ENCODE peak calls at places on chromosomes 4 and X, in six cellular contexts. One of them, this sample, is unnamed.

GRCh38 chrX:7090506-7091095 is 56.9 kb upstream of the STS start:
- DNase-seq in HepG2: peak
- DNase-seq in GM12878: no peak
- DNase-seq in K562: no peak
- DNase-seq in SK-N-SH: no peak
- DNase-seq in GM12892: no peak
- DNase-seq in this sample: no peak

GRCh38 chr4:131316086-131316485 is 1833.0 kb upstream of the PCDH10 start:
- DNase-seq in GM12892: no peak
- DNase-seq in SK-N-SH: no peak
- DNase-seq in GM12878: no peak
- DNase-seq in HepG2: no peak
- DNase-seq in K562: no peak
- DNase-seq in this sample: no peak

GRCh38 chr4:39686997-39687396 is 10.9 kb upstream of the UBE2K start:
- DNase-seq in SK-N-SH: no peak
- DNase-seq in GM12878: no peak
- DNase-seq in K562: no peak
- DNase-seq in GM12892: no peak
- DNase-seq in HepG2: no peak
- DNase-seq in this sample: no peak

GRCh38 chr4:82726601-82727000 is 72.0 kb downstream of the SCD5 start:
- DNase-seq in HepG2: no peak
- DNase-seq in GM12892: no peak
- DNase-seq in GM12878: no peak
- DNase-seq in K562: no peak
- DNase-seq in SK-N-SH: no peak
- DNase-seq in this sample: no peak

GRCh38 chr4:11585506-11585905 is 156.8 kb upstream of the HS3ST1 start:
- DNase-seq in K562: no peak
- DNase-seq in HepG2: no peak
- DNase-seq in SK-N-SH: no peak
- DNase-seq in GM12892: no peak
- DNase-seq in GM12878: no peak
- DNase-seq in this sample: no peak

GRCh38 chrX:26918633-26919032 is 544.5 kb downstream of the PPP4R3C start:
- DNase-seq in SK-N-SH: peak
- DNase-seq in GM12892: no peak
- DNase-seq in GM12878: no peak
- DNase-seq in HepG2: peak
- DNase-seq in K562: no peak
- DNase-seq in this sample: no peak

GRCh38 chrX:13051529-13052172 is 7.2 kb upstream of the FAM9C start:
- DNase-seq in GM12892: no peak
- DNase-seq in HepG2: no peak
- DNase-seq in SK-N-SH: no peak
- DNase-seq in GM12878: peak
- DNase-seq in K562: no peak
- DNase-seq in this sample: no peak

GRCh38 chr4:65007841-65008439 is 598.7 kb upstream of the TECRL start:
- DNase-seq in GM12892: no peak
- DNase-seq in HepG2: peak
- DNase-seq in SK-N-SH: peak
- DNase-seq in GM12878: no peak
- DNase-seq in K562: peak
- DNase-seq in this sample: peak

GRCh38 chr4:7646384-7647061 is 211.8 kb upstream of the PSAPL1 start:
- DNase-seq in GM12892: no peak
- DNase-seq in K562: no peak
- DNase-seq in SK-N-SH: no peak
- DNase-seq in GM12878: no peak
- DNase-seq in HepG2: peak
- DNase-seq in this sample: no peak

GRCh38 chrX:125826080-125826479 is 340.0 kb downstream of the DCAF12L2 start:
- DNase-seq in GM12892: no peak
- DNase-seq in HepG2: no peak
- DNase-seq in GM12878: no peak
- DNase-seq in SK-N-SH: no peak
- DNase-seq in K562: no peak
- DNase-seq in this sample: no peak

DNA sequence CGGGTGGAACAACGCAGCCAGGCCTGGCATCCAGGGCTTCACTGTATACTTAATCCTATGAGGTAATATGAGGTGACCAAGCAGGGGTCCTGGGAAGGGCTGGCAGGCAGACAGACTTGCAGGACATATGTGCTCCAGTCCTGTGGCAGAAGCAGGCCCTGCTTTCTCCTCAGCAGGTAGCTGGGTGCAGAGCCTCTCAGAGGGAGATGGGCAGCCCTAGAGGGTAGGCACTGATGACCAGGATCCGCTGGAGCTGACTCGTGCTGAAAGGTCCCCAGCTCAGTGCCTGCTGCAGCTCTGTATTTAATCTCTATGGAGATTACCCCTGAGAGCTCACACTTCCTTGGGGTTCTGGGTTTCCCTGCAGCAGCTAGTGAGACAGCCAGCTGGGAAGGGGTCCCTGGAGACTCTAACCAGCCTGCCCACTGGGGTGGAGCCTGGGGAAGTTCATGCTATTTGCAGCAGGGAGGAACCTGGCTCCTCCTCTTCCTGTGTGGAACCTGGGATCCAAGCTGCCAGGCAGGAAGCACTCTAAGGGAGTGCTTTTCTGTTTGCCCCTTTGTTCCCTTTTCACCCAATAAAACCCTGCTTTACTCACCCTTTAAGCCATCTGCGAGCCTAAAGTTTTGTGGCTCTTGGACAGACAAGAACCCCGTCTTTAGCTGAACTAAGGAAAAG is 339.2 kb downstream of the DCAF12L2 start:
- DNase-seq in K562: no peak
- DNase-seq in HepG2: no peak
- DNase-seq in SK-N-SH: no peak
- DNase-seq in GM12878: no peak
- DNase-seq in GM12892: no peak
- DNase-seq in this sample: no peak
- TF ChIP-seq TAF1 in K562: no peak
- TF ChIP-seq TAF1 in HepG2: no peak
- TF ChIP-seq TAF1 in SK-N-SH: no peak
- TF ChIP-seq TAF1 in GM12878: no peak
- TF ChIP-seq TAF1 in GM12892: no peak
- TF ChIP-seq TAF1 in this sample: no peak

GRCh38 chr4:37827802-37828321 is 1.4 kb downstream of the PGM2 start:
- DNase-seq in HepG2: no peak
- DNase-seq in K562: no peak
- DNase-seq in GM12892: no peak
- DNase-seq in GM12878: no peak
- DNase-seq in SK-N-SH: no peak
- DNase-seq in this sample: no peak

GRCh38 chr4:37827030-37827705 is 682 bp downstream of the PGM2 start:
- DNase-seq in K562: no peak
- DNase-seq in HepG2: no peak
- DNase-seq in GM12892: peak
- DNase-seq in GM12878: no peak
- DNase-seq in SK-N-SH: no peak
- DNase-seq in this sample: peak

GRCh38 chr4:37828843-37829242 is 2.4 kb downstream of the PGM2 start:
- DNase-seq in HepG2: no peak
- DNase-seq in K562: no peak
- DNase-seq in SK-N-SH: no peak
- DNase-seq in GM12892: no peak
- DNase-seq in GM12878: no peak
- DNase-seq in this sample: no peak

GRCh38 chr4:37826282-37827029 is at the start of gene PGM2:
- DNase-seq in GM12892: peak
- DNase-seq in SK-N-SH: peak
- DNase-seq in GM12878: peak
- DNase-seq in K562: peak
- DNase-seq in HepG2: peak
- DNase-seq in this sample: peak

GRCh38 chr4:37825943-37826281 is 574 bp upstream of the PGM2 start:
- DNase-seq in HepG2: no peak
- DNase-seq in SK-N-SH: peak
- DNase-seq in GM12892: no peak
- DNase-seq in GM12878: no peak
- DNase-seq in K562: no peak
- DNase-seq in this sample: no peak
- TF ChIP-seq POLR2AphosphoS5 in HepG2: no peak
- TF ChIP-seq POLR2AphosphoS5 in SK-N-SH: no peak
- TF ChIP-seq POLR2AphosphoS5 in GM12892: no peak
- TF ChIP-seq POLR2AphosphoS5 in GM12878: no peak
- TF ChIP-seq POLR2AphosphoS5 in K562: no peak
- TF ChIP-seq POLR2AphosphoS5 in this sample: no peak

GRCh38 chr4:117488692-117489091 is 403.3 kb upstream of the TRAM1L1 start:
- DNase-seq in GM12892: no peak
- DNase-seq in GM12878: no peak
- DNase-seq in SK-N-SH: no peak
- DNase-seq in HepG2: no peak
- DNase-seq in K562: no peak
- DNase-seq in this sample: no peak
- TF ChIP-seq TAF1 in GM12892: no peak
- TF ChIP-seq TAF1 in GM12878: no peak
- TF ChIP-seq TAF1 in SK-N-SH: no peak
- TF ChIP-seq TAF1 in HepG2: no peak
- TF ChIP-seq TAF1 in K562: no peak
- TF ChIP-seq TAF1 in this sample: no peak

DNA sequence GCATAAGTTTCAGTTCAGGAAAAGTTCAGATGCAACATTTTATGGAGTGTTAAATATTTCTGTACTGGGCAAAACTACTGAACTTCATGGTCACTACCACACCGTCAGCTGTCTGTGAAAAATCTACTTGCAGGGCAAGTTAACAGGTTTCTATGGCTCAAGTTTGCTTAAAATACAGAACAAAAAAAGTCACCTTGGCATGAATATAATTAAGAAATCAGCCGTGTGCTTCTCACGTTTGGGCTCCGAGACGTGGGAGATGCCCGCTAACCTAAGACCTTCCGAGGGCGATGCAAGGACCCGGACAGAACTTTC is 633 bp downstream of the TAPT1 start:
- DNase-seq in SK-N-SH: no peak
- DNase-seq in GM12878: no peak
- DNase-seq in GM12892: no peak
- DNase-seq in K562: no peak
- DNase-seq in HepG2: no peak
- DNase-seq in this sample: no peak
- TF ChIP-seq POLR2AphosphoS5 in SK-N-SH: no peak
- TF ChIP-seq POLR2AphosphoS5 in GM12878: no peak
- TF ChIP-seq POLR2AphosphoS5 in GM12892: no peak
- TF ChIP-seq POLR2AphosphoS5 in K562: no peak
- TF ChIP-seq POLR2AphosphoS5 in HepG2: no peak
- TF ChIP-seq POLR2AphosphoS5 in this sample: no peak

GRCh38 chr4:98199247-98199646 is 56.0 kb upstream of the STPG2 start:
- DNase-seq in GM12878: no peak
- DNase-seq in HepG2: no peak
- DNase-seq in K562: no peak
- DNase-seq in SK-N-SH: no peak
- DNase-seq in GM12892: no peak
- DNase-seq in this sample: no peak
- TF ChIP-seq TAF1 in GM12878: no peak
- TF ChIP-seq TAF1 in HepG2: no peak
- TF ChIP-seq TAF1 in K562: no peak
- TF ChIP-seq TAF1 in SK-N-SH: no peak
- TF ChIP-seq TAF1 in GM12892: no peak
- TF ChIP-seq TAF1 in this sample: no peak

GRCh38 chr4:155866177-155866576 is at the start of gene ASIC5:
- DNase-seq in K562: no peak
- DNase-seq in GM12878: no peak
- DNase-seq in GM12892: no peak
- DNase-seq in HepG2: no peak
- DNase-seq in SK-N-SH: no peak
- DNase-seq in this sample: no peak
- TF ChIP-seq POLR2AphosphoS5 in K562: no peak
- TF ChIP-seq POLR2AphosphoS5 in GM12878: no peak
- TF ChIP-seq POLR2AphosphoS5 in GM12892: no peak
- TF ChIP-seq POLR2AphosphoS5 in HepG2: no peak
- TF ChIP-seq POLR2AphosphoS5 in SK-N-SH: no peak
- TF ChIP-seq POLR2AphosphoS5 in this sample: no peak

GRCh38 chrX:2751291-2751690 is 549 bp upstream of the XG start:
- DNase-seq in K562: no peak
- DNase-seq in GM12892: no peak
- DNase-seq in SK-N-SH: no peak
- DNase-seq in HepG2: no peak
- DNase-seq in GM12878: no peak
- DNase-seq in this sample: no peak

GRCh38 chrX:2748815-2749188 is 3.0 kb upstream of the XG start:
- DNase-seq in GM12878: no peak
- DNase-seq in K562: no peak
- DNase-seq in GM12892: no peak
- DNase-seq in SK-N-SH: no peak
- DNase-seq in HepG2: no peak
- DNase-seq in this sample: no peak

GRCh38 chrX:2748171-2748814 is 3.5 kb upstream of the XG start:
- DNase-seq in K562: no peak
- DNase-seq in GM12878: no peak
- DNase-seq in GM12892: no peak
- DNase-seq in HepG2: no peak
- DNase-seq in SK-N-SH: no peak
- DNase-seq in this sample: no peak
- TF ChIP-seq TAF1 in K562: no peak
- TF ChIP-seq TAF1 in GM12878: no peak
- TF ChIP-seq TAF1 in GM12892: no peak
- TF ChIP-seq TAF1 in HepG2: no peak
- TF ChIP-seq TAF1 in SK-N-SH: no peak
- TF ChIP-seq TAF1 in this sample: no peak

GRCh38 chr4:79949186-79949585 is 123.8 kb downstream of the ANTXR2 start:
- DNase-seq in HepG2: no peak
- DNase-seq in SK-N-SH: no peak
- DNase-seq in K562: no peak
- DNase-seq in GM12892: no peak
- DNase-seq in GM12878: no peak
- DNase-seq in this sample: no peak
- TF ChIP-seq POLR2AphosphoS5 in HepG2: no peak
- TF ChIP-seq POLR2AphosphoS5 in SK-N-SH: no peak
- TF ChIP-seq POLR2AphosphoS5 in K562: no peak
- TF ChIP-seq POLR2AphosphoS5 in GM12892: no peak
- TF ChIP-seq POLR2AphosphoS5 in GM12878: no peak
- TF ChIP-seq POLR2AphosphoS5 in this sample: no peak